ENCODE peak calls at places on chromosome X, in five cellular contexts. Y is NCI-H446 treated with DMSO at 0.1 percent for 48 hours, A is right atrium auricular region, K is left ventricle myocardium inferior, W is mucosa of descending colon. L is an unnamed sample.

GRCh38 chrX:85109235-85109634 is 105.6 kb downstream of the APOOL start:
- DNase-seq in Y (no peak), A (no peak), K (no peak), W (no peak), L (no peak)

GRCh38 chrX:108000751-108001150 is 18.6 kb upstream of the TEX13B start:
- DNase-seq in Y (no peak), A (no peak), K (no peak), W (no peak), L (no peak)

GRCh38 chrX:53312946-53313745 is 31.8 kb upstream of the IQSEC2 start:
- DNase-seq in Y (peak), A (peak), K (peak), W (no peak), L (peak)

GRCh38 chrX:136816970-136817369 is 36.2 kb upstream of the ARHGEF6 start:
- DNase-seq in Y (no peak), A (no peak), K (no peak), W (no peak), L (no peak)

GRCh38 chrX:26952213-26952612 is 510.9 kb downstream of the PPP4R3C start:
- DNase-seq in Y (no peak), A (no peak), K (no peak), W (no peak), L (no peak)

GRCh38 chrX:13009844-13010243 is 34.6 kb downstream of the FAM9C start:
- DNase-seq in Y (no peak), A (no peak), K (no peak), W (no peak), L (no peak)

GRCh38 chrX:149910178-149910695 is 19.1 kb upstream of the HSFX4 start:
- DNase-seq in Y (no peak), A (no peak), K (no peak), W (no peak), L (no peak)

GRCh38 chrX:97524997-97525396 is 641.3 kb downstream of the RPA4 start:
- DNase-seq in Y (no peak), A (no peak), K (no peak), W (no peak), L (no peak)

GRCh38 chrX:144916785-144917184 is 330.5 kb upstream of the SPANXN1 start:
- DNase-seq in Y (no peak), A (no peak), K (no peak), W (no peak), L (no peak)

GRCh38 chrX:7083468-7084396 is 63.8 kb upstream of the STS start:
- DNase-seq in Y (no peak), A (no peak), K (no peak), W (no peak), L (peak)

GRCh38 chrX:103361798-103362197 is 5.5 kb downstream of the TCEAL9 start:
- DNase-seq in Y (no peak), A (no peak), K (no peak), W (no peak), L (no peak)

GRCh38 chrX:45309096-45309495 is 108.4 kb upstream of the DIPK2B start:
- DNase-seq in Y (no peak), A (no peak), K (no peak), W (no peak), L (no peak)

GRCh38 chrX:103831342-103831802 is 685 bp downstream of the RAB9B start:
- DNase-seq in Y (no peak), A (no peak), K (no peak), W (no peak), L (no peak)

GRCh38 chrX:97616883-97617510 is 733.3 kb downstream of the RPA4 start:
- DNase-seq in Y (no peak), A (no peak), K (no peak), W (no peak), L (no peak)

GRCh38 chrX:13064599-13065143 is 20.3 kb upstream of the FAM9C start:
- DNase-seq in Y (no peak), A (no peak), K (no peak), W (no peak), L (no peak)

GRCh38 chrX:54978448-54978847 is 15.5 kb downstream of the PFKFB1 start:
- DNase-seq in Y (no peak), A (no peak), K (no peak), W (no peak), L (no peak)

GRCh38 chrX:110321081-110321480 is 3.2 kb upstream of the AMMECR1 start:
- DNase-seq in Y (no peak), A (no peak), K (no peak), W (no peak), L (no peak)

GRCh38 chrX:140057001-140057411 is 91.7 kb upstream of the CXorf66 start:
- DNase-seq in Y (peak), A (peak), K (peak), W (peak), L (peak)

GRCh38 chrX:85244411-85245210 is 820 bp downstream of the ZNF711 start:
- DNase-seq in Y (peak), A (no peak), K (no peak), W (peak), L (no peak)

GRCh38 chrX:7330971-7331746 is 183.2 kb upstream of the PUDP start:
- DNase-seq in Y (no peak), A (no peak), K (no peak), W (no peak), L (no peak)

GRCh38 chrX:70494441-70494840 is 49.8 kb downstream of the DLG3 start:
- DNase-seq in Y (no peak), A (no peak), K (no peak), W (no peak), L (no peak)

GRCh38 chrX:66012094-66012534 is 27.8 kb downstream of the VSIG4 start:
- DNase-seq in Y (no peak), A (no peak), K (no peak), W (no peak), L (no peak)

GRCh38 chrX:56978172-56978571 is 17.2 kb downstream of the SPIN3 start:
- DNase-seq in Y (peak), A (no peak), K (no peak), W (no peak), L (peak)

GRCh38 chrX:115449742-115450141 is 111.2 kb upstream of the PLS3 start:
- DNase-seq in Y (no peak), A (peak), K (peak), W (no peak), L (no peak)

GRCh38 chrX:124005220-124005619 is 43.7 kb downstream of the STAG2 start:
- DNase-seq in Y (no peak), A (no peak), K (no peak), W (no peak), L (no peak)

GRCh38 chrX:10254746-10255145 is 98.0 kb downstream of the CLCN4 start:
- DNase-seq in Y (no peak), A (no peak), K (no peak), W (no peak), L (no peak)

GRCh38 chrX:136268051-136269048 is 17.1 kb upstream of the MAP7D3 start:
- DNase-seq in Y (peak), A (no peak), K (no peak), W (no peak), L (peak)

GRCh38 chrX:154348114-154348531 is 26.3 kb downstream of the FLNA start:
- DNase-seq in Y (no peak), A (no peak), K (no peak), W (peak), L (no peak)

GRCh38 chrX:39969099-39969825 is 128.5 kb downstream of the BCOR start:
- DNase-seq in Y (no peak), A (no peak), K (no peak), W (no peak), L (peak)

GRCh38 chrX:24242649-24243556 is 71.0 kb downstream of the SUPT20HL2 start:
- DNase-seq in Y (peak), A (peak), K (peak), W (no peak), L (no peak)

L was measured in stimulated activated CD4-positive, alpha-beta T cell treated with anti-CD3 and anti-CD28 coated beads, Interleukin-2, amount 100 ng/mL, for 24 hours.